ENCODE peak calls at places on chromosomes 2 and 18, in four cellular contexts. H is fibroblast of mammary gland, C is fibroblast of pulmonary artery, B is Calu3. K is an unnamed sample.

GRCh38 chr18:54416459-54416858 is 58.8 kb downstream of the C18orf54 start:
- DNase-seq in C (peak), B (no peak), H (peak), K (no peak)

GRCh38 chr2:234979204-234980167 is 27.7 kb downstream of the SH3BP4 start:
- DNase-seq in B (no peak), C (peak), H (no peak), K (no peak)

GRCh38 chr2:237162959-237163358 is 77.3 kb downstream of the COPS8 start:
- DNase-seq in H (no peak), B (no peak), C (no peak), K (no peak)

GRCh38 chr18:62282188-62282629 is 42.9 kb upstream of the TNFRSF11A start:
- DNase-seq in B (no peak), C (peak), H (peak), K (no peak)

GRCh38 chr18:25231327-25231691 is 120.7 kb downstream of the ZNF521 start:
- DNase-seq in C (no peak), H (no peak), B (no peak), K (no peak)

GRCh38 chr2:233977296-233977837 is 60.2 kb downstream of the TRPM8 start:
- DNase-seq in C (no peak), H (no peak), B (no peak), K (no peak)

GRCh38 chr18:3775996-3776395 is 326.0 kb downstream of the TGIF1 start:
- DNase-seq in C (no peak), B (no peak), H (no peak), K (no peak)

GRCh38 chr18:61908661-61909060 is 15.9 kb upstream of the RNF152 start:
- DNase-seq in B (no peak), H (no peak), C (no peak), K (no peak)

GRCh38 chr2:52181080-52181479 is 1149.1 kb upstream of the NRXN1 start:
- DNase-seq in H (no peak), B (no peak), C (no peak), K (no peak)

GRCh38 chr2:108583903-108584520 is 49.7 kb downstream of the LIMS1 start:
- DNase-seq in B (peak), C (peak), H (peak), K (peak)

GRCh38 chr2:191846787-191847620 is at the start of gene CAVIN2:
- DNase-seq in H (peak), C (peak), B (peak), K (no peak)

GRCh38 chr2:121076885-121077549 is 208.0 kb downstream of the TFCP2L1 start:
- DNase-seq in B (peak), H (peak), C (peak), K (peak)

GRCh38 chr2:20148411-20148810 is 76.5 kb downstream of the SDC1 start:
- DNase-seq in B (no peak), H (no peak), C (no peak), K (no peak)

GRCh38 chr2:39494784-39495251 is 57.7 kb upstream of the MAP4K3 start:
- DNase-seq in B (peak), H (peak), C (peak), K (no peak)

GRCh38 chr2:55498582-55498981 is 20.9 kb upstream of the CFAP36 start:
- DNase-seq in C (no peak), B (no peak), H (peak), K (no peak)

GRCh38 chr18:33560686-33561370 is 17.2 kb upstream of the ASXL3 start:
- DNase-seq in H (peak), C (peak), B (no peak), K (no peak)

GRCh38 chr2:231900486-231900942 is 25.7 kb downstream of the NPPC start:
- DNase-seq in C (peak), B (peak), H (peak), K (peak)

GRCh38 chr2:50535971-50536759 is 495.8 kb downstream of the NRXN1 start:
- DNase-seq in C (peak), B (no peak), H (peak), K (peak)
- TF ChIP-seq CTCF in C (peak), B (no peak), H (peak), K (peak)

DNA sequence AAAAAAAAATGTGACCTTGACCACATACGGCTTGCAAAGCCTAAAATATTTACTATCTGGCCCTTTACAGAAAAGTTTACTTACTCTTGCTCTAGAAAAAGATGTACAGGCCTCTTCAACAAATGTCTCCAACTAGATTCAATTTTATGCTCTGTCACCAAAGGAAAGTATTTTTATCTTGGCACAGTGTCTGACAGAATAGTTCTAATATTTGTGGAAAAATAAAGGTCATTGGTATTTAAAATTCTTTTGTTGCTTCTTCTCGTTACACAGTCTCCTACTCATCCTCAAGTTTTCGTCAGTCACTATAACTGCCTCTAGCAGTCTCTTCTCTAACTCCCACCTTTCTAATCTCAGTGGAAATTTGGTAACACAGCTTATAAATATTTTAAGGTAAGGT is 1.4 kb downstream of the RBKS start:
- DNase-seq in B (no peak), H (peak), C (peak), K (no peak)
- TF ChIP-seq CTCF in B (no peak), H (no peak), C (no peak), K (no peak)

DNA sequence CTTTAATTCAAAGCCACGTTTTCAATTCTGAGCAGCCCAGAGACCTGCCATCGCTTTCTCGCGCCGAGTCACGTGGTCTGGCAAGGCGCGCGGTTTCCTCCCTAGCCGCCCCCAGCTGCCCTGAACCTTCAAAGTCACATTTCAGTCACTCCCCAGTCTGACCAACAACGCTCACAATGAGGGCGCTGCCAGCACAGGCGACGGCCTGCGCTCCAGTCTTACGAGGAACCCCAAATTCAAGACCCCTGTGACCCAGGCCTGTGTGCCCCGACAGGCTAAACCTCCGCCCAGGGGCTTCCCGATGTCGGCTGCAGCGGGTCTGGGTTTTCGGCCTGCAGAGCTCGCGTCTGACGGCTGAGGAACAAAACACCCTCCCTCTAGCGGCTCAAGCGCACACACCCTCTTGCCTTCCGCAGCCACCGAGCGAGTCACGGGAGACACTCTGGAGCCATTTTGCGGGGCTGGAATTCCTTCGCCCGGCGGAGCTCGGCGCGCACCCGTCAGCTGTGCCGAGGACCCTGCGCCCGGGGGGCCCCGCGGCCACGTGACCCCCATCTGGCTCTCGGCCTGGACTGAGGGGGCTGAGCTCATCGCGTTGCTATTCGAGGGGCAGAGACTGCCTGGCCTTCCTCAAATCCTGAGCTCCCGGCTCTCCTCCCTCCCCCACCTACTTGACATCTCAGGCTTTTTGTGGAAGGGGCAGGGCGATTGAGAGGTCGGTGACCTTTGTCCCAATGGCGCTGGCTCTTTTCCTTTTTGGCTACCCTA is 69.9 kb upstream of the ITGB6 start:
- DNase-seq in B (peak), H (peak), C (peak), K (peak)
- TF ChIP-seq CTCF in B (peak), H (peak), C (peak), K (peak)

DNA sequence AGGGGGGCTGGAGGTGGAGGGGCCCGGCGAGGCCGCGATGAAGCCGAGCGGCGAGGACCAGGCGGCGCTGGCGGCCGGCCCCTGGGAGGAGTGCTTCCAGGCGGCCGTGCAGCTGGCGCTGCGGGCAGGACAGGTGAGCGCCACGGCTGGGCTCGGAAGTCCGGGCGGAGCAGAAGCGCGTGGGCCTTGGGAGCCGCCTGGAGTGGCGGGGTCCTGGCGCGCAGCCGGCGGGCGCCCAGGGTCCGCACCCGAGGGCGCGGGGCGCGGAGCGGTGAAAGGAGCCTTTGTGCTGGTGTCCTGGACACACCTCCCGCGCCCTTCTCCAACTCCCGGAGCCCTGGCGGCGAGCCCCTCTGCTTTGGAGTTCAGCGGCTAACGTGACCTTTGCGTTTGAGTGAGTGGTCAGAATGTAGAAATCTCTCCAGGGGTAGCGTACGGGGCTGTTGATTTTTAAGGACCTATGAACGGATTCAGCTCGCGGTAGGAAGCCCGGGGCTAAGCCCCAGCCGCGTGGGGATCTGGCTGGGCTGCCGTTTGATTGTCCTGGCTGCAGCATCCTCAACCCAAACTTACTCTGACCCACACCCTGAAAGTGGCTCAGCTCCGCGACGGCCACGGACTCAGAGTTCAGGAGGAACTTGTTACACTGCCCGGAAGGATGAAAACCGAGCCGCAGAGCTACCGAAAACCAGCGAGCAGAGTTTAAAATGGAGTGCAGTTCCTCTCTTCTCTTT is 493 bp downstream of the IMPA2 start:
- DNase-seq in H (peak), C (no peak), B (peak), K (peak)
- TF ChIP-seq CTCF in H (no peak), C (no peak), B (no peak), K (no peak)

GRCh38 chr2:1898461-1899395 is 154.4 kb upstream of the PXDN start:
- DNase-seq in C (no peak), H (no peak), B (no peak), K (no peak)

GRCh38 chr2:1899396-1899730 is 155.0 kb upstream of the PXDN start:
- DNase-seq in H (no peak), B (no peak), C (no peak), K (no peak)

DNA sequence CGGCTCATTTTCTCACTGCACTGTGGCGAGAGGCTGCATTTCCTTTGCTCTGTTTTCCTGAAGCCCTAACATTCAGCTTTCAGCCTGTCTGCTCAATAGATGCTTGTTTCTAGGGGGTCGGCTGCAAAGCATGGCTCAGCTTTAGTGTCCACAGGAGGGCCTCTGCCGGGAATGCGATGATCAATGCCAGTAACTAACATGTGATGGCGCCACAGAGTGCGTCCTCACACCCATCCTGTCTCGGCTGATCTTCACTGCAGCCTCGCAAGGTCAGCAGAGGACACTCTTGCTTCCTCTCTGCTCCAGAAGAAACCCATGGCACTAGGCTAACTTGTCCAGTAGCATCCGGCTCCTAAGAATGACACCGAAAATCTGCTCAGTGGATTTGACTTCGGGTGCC is 156.4 kb upstream of the PXDN start:
- DNase-seq in C (no peak), B (no peak), H (no peak), K (peak)
- TF ChIP-seq CTCF in C (no peak), B (no peak), H (no peak), K (peak)

DNA sequence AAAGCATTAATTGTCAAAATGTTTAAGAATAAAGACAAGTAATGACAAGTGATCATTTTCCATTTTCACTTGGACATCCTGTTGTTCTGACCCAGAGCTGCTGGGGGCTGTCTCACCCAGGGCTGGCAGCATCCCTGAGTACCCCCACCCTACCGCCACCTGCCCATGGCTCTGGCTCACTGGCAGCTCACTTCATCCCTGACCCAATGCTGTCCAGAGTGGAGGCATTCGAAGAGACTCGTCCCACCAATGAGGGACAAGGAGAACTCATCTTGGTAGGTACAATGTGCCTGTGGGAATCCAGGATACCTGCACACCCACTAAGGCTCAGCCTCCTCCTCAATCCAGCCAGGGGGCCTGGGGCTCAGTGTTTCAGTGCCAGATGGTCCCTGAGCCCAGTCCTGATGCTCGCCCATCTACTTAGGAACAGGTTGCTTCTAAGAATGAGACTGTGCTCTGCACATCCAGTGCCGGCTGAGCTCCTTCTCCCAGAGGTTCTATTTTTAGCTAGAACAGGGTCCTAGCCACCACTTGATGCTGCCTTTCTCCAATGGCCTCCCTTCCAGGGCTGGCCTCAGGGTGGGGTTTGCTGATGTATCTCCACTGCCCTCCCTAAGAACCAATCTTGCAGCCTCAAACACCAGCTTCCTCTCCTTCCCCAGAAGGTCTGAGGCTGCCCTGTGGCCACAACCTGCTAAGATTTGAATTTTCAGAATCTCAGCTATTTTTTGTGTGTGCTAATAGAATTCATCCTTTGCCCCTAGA is 53.7 kb downstream of the ADD2 start:
- DNase-seq in B (no peak), H (no peak), C (no peak), K (no peak)
- TF ChIP-seq CTCF in B (no peak), H (no peak), C (no peak), K (no peak)

DNA sequence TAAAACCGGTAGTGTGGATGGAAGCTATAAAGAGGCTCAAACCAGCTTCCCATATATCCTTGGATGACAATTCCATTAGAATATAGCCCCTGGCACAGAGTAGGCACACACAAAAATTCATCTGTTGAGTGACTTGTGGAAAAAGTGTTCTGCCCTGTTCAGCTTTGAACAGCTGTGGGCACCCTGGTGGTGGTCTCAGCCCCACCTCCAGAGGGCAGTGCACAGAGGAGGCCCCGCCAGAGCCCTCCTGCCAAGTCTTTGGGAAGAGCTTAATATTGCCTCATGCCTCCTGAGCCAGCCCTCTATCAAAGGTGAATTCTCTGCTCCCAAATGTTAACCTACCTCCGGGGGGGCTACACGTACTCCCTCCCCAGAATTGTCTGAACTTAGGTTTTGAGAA is 30.4 kb downstream of the EPAS1 start:
- DNase-seq in C (no peak), B (no peak), H (no peak), K (no peak)
- TF ChIP-seq CTCF in C (peak), B (no peak), H (peak), K (no peak)